ENCODE peak calls at places on chromosomes 4 and X, in seven cellular contexts. U is transverse colon, F is PC-3, E is lung, S is mammary epithelial cell, J is dorsolateral prefrontal cortex, Z is HAP-1. Q is an unnamed sample.
A peak's percentile ranks its signal among the peaks of the same experiment; 100 is the strongest.

GRCh38 chr4:111630705-111631104 is 514.5 kb upstream of the FAM241A start:
- DNase-seq in F (peak; percentile 45), Z (no peak), U (no peak), E (no peak), J (no peak), S (no peak), Q (peak; percentile 43)

GRCh38 chr4:41873380-41874295 is 61.6 kb upstream of the TMEM33 start:
- DNase-seq in Z (no peak), F (no peak), S (no peak), U (no peak), J (no peak), E (no peak), Q (peak; percentile 78)

GRCh38 chrX:115234220-115234557 is 293 bp upstream of the LRCH2 start:
- DNase-seq in F (no peak), U (no peak), S (no peak), Z (no peak), E (no peak), J (no peak), Q (no peak)

GRCh38 chr4:93749351-93749761 is 79.2 kb upstream of the ATOH1 start:
- DNase-seq in E (no peak), J (no peak), U (no peak), S (no peak), Z (no peak), F (no peak), Q (no peak)

GRCh38 chrX:9308426-9308825 is 156.4 kb upstream of the TBL1X start:
- DNase-seq in Z (no peak), J (no peak), S (no peak), E (no peak), F (no peak), U (no peak), Q (no peak)

GRCh38 chrX:119189586-119189985 is 46.5 kb upstream of the PGRMC1 start:
- DNase-seq in F (no peak), U (no peak), Z (no peak), J (no peak), E (no peak), S (no peak), Q (no peak)

GRCh38 chrX:31063114-31063513 is 8.7 kb downstream of the FTHL17 start:
- DNase-seq in F (no peak), U (no peak), E (no peak), Z (no peak), S (no peak), J (no peak), Q (no peak)

GRCh38 chr4:169098054-169098896 is 88.2 kb upstream of the CBR4 start:
- DNase-seq in E (no peak), U (no peak), J (no peak), F (no peak), Z (no peak), S (no peak), Q (no peak)

GRCh38 chrX:21657318-21658151 is 595 bp downstream of the KLHL34 start:
- DNase-seq in S (no peak), Z (no peak), F (no peak), E (no peak), J (no peak), U (no peak), Q (no peak)

GRCh38 chr4:140152015-140152703 is 1.8 kb downstream of the MAML3 start:
- DNase-seq in U (peak; percentile 83), F (peak; percentile 57), S (no peak), E (peak; percentile 76), J (peak; percentile 28), Z (peak; percentile 51), Q (peak; percentile 76)

GRCh38 chr4:3515646-3516045 is 16.6 kb downstream of the LRPAP1 start:
- DNase-seq in J (no peak), E (no peak), S (no peak), U (no peak), F (no peak), Z (no peak), Q (no peak)

GRCh38 chrX:2451456-2452316 is 49.1 kb downstream of the DHRSX start:
- DNase-seq in U (no peak), J (no peak), Z (peak; percentile 78), E (no peak), S (no peak), F (no peak), Q (peak; percentile 76)

GRCh38 chr4:119693127-119693526 is 64.5 kb upstream of the PDE5A start:
- DNase-seq in J (no peak), S (no peak), U (no peak), F (no peak), Z (no peak), E (no peak), Q (no peak)

GRCh38 chr4:45004847-45005565 is 278.6 kb upstream of the GNPDA2 start:
- DNase-seq in S (peak; percentile 84), F (peak; percentile 73), J (no peak), Z (no peak), U (no peak), E (no peak), Q (no peak)

GRCh38 chr4:90840828-90841227 is 713.6 kb downstream of the CCSER1 start:
- DNase-seq in J (no peak), U (no peak), E (no peak), Z (no peak), S (peak; percentile 78), F (no peak), Q (no peak)

GRCh38 chrX:53930513-53931380 is 113.5 kb downstream of the PHF8 start:
- DNase-seq in E (no peak), U (no peak), S (no peak), Z (no peak), F (no peak), J (no peak), Q (no peak)

GRCh38 chr4:136319789-136320470 is 1212.4 kb downstream of the PCDH18 start:
- DNase-seq in S (peak; percentile 88), E (no peak), F (peak; percentile 84), J (no peak), Z (no peak), U (no peak), Q (no peak)

DNA sequence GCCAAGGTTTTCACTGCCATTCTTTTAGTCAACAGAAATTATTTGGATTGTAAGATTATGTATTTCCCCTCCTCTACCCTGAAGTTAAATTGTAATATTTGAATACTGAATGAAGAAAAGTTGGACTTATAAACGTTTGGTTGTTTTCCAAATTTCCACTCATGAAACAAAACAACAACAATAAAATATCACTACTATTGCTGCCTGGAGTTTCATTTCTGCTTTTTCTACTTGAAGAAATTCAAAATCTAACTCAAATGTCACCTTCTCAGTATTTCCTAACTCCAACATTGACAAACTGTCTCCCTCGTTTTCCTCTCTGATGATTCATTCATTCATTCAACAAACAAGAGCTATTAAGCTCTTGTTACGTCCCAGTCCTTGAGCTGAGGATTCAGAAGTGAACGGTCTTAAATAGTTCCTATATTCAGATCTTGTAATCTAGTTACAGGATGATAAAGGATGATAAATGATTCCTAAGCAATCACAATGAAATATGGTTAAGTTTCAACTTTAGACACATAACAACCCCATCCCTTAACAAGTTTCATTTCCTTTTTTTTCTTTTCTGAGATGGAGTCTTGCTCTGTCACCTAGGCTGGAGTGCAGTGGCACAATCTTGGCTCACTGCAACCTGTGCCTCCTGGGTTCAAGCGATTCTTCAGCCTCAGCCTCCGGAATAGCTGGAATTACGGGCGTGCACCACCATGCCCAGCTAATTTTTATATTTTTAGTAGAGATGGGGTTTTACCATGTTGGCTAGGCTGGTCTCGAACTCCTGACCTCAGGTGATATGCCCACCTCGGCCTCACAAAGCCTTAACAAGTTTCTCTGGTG is 1.7 kb downstream of the SLC9B2 start:
- DNase-seq in J (no peak), S (no peak), F (peak; percentile 61), Z (no peak), U (no peak), E (no peak), Q (no peak)
- H3K4me3 ChIP-seq in J (peak overlapping the region; percentile 88), S (peak overlapping the region; percentile 63), F (peak overlapping the region; percentile 88), Z (peak overlapping the region; percentile 50), U (no peak overlapping the region), E (peak overlapping the region; percentile 25), Q (peak overlapping the region; percentile 62)

GRCh38 chrX:103533428-103534216 is 14.3 kb upstream of the RAB40A start:
- DNase-seq in U (peak; percentile 83), F (peak; percentile 83), J (peak; percentile 84), E (peak; percentile 65), Z (peak; percentile 88), S (peak; percentile 55), Q (peak; percentile 74)
- H3K4me3 ChIP-seq in U (no peak overlapping the region), F (peak overlapping the region; percentile 62), J (peak overlapping the region; percentile 51), E (no peak overlapping the region), Z (peak overlapping the region; percentile 20), S (peak overlapping the region; percentile 4), Q (peak overlapping the region; percentile 69)

GRCh38 chr4:55075376-55075775 is 50.0 kb downstream of the KDR start:
- DNase-seq in Z (no peak), E (no peak), J (no peak), S (no peak), F (no peak), U (no peak), Q (no peak)
- H3K4me3 ChIP-seq in Z (no peak overlapping the region), E (no peak overlapping the region), J (no peak overlapping the region), S (no peak overlapping the region), F (no peak overlapping the region), U (no peak overlapping the region), Q (no peak overlapping the region)

GRCh38 chr4:159410076-159410777 is 307.3 kb downstream of the RAPGEF2 start:
- DNase-seq in E (no peak), F (peak; percentile 87), S (peak; percentile 86), U (no peak), J (no peak), Z (no peak), Q (no peak)
- H3K4me3 ChIP-seq in E (no peak overlapping the region), F (peak overlapping the region; percentile 15), S (no peak overlapping the region), U (no peak overlapping the region), J (no peak overlapping the region), Z (no peak overlapping the region), Q (no peak overlapping the region)

GRCh38 chr4:68904786-68905185 is 46.8 kb downstream of the UGT2A3 start:
- DNase-seq in J (no peak), S (peak; percentile 11), F (peak; percentile 39), U (peak; percentile 25), Z (no peak), E (no peak), Q (peak; percentile 19)

GRCh38 chr4:68907788-68908700 is 43.6 kb downstream of the UGT2A3 start:
- DNase-seq in E (no peak), F (no peak), U (no peak), Z (no peak), J (no peak), S (no peak), Q (no peak)

GRCh38 chr4:68906238-68907137 is 45.1 kb downstream of the UGT2A3 start:
- DNase-seq in Z (no peak), E (no peak), S (peak; percentile 4), U (no peak), J (no peak), F (no peak), Q (peak; percentile 37)

GRCh38 chr4:68907230-68907629 is 44.4 kb downstream of the UGT2A3 start:
- DNase-seq in S (no peak), U (no peak), Z (no peak), E (no peak), F (no peak), J (no peak), Q (no peak)

GRCh38 chr4:68905598-68906237 is 45.9 kb downstream of the UGT2A3 start:
- DNase-seq in F (peak; percentile 74), E (no peak), Z (no peak), U (no peak), S (peak; percentile 20), J (no peak), Q (peak; percentile 54)
- H3K4me3 ChIP-seq in F (peak overlapping the region; percentile 52), E (no peak overlapping the region), Z (no peak overlapping the region), U (no peak overlapping the region), S (no peak overlapping the region), J (peak overlapping the region; percentile 44), Q (peak overlapping the region; percentile 42)

GRCh38 chr4:23006756-23007155 is 314.0 kb downstream of the GBA3 start:
- DNase-seq in Z (no peak), S (peak; percentile 9), F (peak; percentile 44), U (no peak), J (no peak), E (no peak), Q (no peak)

GRCh38 chr4:23005691-23006090 is 313.0 kb downstream of the GBA3 start:
- DNase-seq in S (no peak), Z (no peak), J (no peak), F (no peak), E (no peak), U (no peak), Q (no peak)

GRCh38 chr4:23009093-23009492 is 316.4 kb downstream of the GBA3 start:
- DNase-seq in F (no peak), J (no peak), Z (no peak), S (no peak), E (no peak), U (no peak), Q (no peak)
- H3K4me3 ChIP-seq in F (no peak overlapping the region), J (no peak overlapping the region), Z (no peak overlapping the region), S (no peak overlapping the region), E (no peak overlapping the region), U (no peak overlapping the region), Q (no peak overlapping the region)